ENCODE peak calls at places on chromosome 22, in four cellular contexts. Q is GM12878, P is H1, J is K562. T is an unnamed sample.

GRCh38 chr22:43534916-43535315 is 123.1 kb downstream of the MPPED1 start:
- DNase-seq in J (no peak), P (no peak), Q (no peak), T (no peak)

GRCh38 chr22:44455151-44455962 is 42.7 kb downstream of the RTL6 start:
- DNase-seq in J (no peak), P (no peak), Q (no peak), T (no peak)

GRCh38 chr22:35380537-35381423 is at the start of gene HMOX1:
- DNase-seq in P (no peak), Q (no peak), J (no peak), T (peak)

GRCh38 chr22:48404004-48404403 is 1423.7 kb downstream of the BRD1 start:
- DNase-seq in Q (no peak), J (no peak), P (no peak), T (no peak)

GRCh38 chr22:47285981-47286380 is 523.5 kb downstream of the TBC1D22A start:
- DNase-seq in Q (no peak), P (no peak), J (no peak), T (no peak)

GRCh38 chr22:45923812-45924211 is 53.1 kb downstream of the WNT7B start:
- DNase-seq in P (no peak), J (no peak), Q (no peak), T (no peak)

GRCh38 chr22:18035740-18036139 is 11.4 kb upstream of the MICAL3 start:
- DNase-seq in J (no peak), Q (no peak), P (no peak), T (peak)

GRCh38 chr22:34946339-34946985 is 119.5 kb upstream of the ISX start:
- DNase-seq in Q (peak), P (no peak), J (no peak), T (no peak)

GRCh38 chr22:46900549-46900948 is 138.1 kb downstream of the TBC1D22A start:
- DNase-seq in Q (no peak), J (no peak), P (no peak), T (no peak)

GRCh38 chr22:30575859-30576258 is 1.4 kb upstream of the GAL3ST1 start:
- DNase-seq in J (no peak), P (no peak), Q (no peak), T (no peak)

GRCh38 chr22:46432164-46433068 is 96.9 kb downstream of the TRMU start:
- DNase-seq in J (no peak), Q (no peak), P (no peak), T (no peak)

GRCh38 chr22:46748948-46749681 is 11.1 kb upstream of the CERK start:
- DNase-seq in P (no peak), J (no peak), Q (no peak), T (no peak)

GRCh38 chr22:44195189-44195871 is 14.6 kb downstream of the PARVG start:
- DNase-seq in P (no peak), Q (no peak), J (no peak), T (no peak)

GRCh38 chr22:45547016-45547345 is 44.3 kb downstream of the FBLN1 start:
- DNase-seq in P (no peak), Q (no peak), J (no peak), T (no peak)

GRCh38 chr22:27022741-27023373 is 365.5 kb downstream of the MIAT start:
- DNase-seq in Q (no peak), P (no peak), J (no peak), T (no peak)

GRCh38 chr22:34669001-34669400 is 397.0 kb upstream of the ISX start:
- DNase-seq in P (no peak), J (no peak), Q (no peak), T (no peak)

GRCh38 chr22:24096401-24097115 is 84.7 kb upstream of the SUSD2 start:
- DNase-seq in P (no peak), Q (no peak), J (no peak), T (no peak)

GRCh38 chr22:17866127-17866526 is 91.9 kb upstream of the BID start:
- DNase-seq in Q (no peak), P (no peak), J (no peak), T (no peak)

DNA sequence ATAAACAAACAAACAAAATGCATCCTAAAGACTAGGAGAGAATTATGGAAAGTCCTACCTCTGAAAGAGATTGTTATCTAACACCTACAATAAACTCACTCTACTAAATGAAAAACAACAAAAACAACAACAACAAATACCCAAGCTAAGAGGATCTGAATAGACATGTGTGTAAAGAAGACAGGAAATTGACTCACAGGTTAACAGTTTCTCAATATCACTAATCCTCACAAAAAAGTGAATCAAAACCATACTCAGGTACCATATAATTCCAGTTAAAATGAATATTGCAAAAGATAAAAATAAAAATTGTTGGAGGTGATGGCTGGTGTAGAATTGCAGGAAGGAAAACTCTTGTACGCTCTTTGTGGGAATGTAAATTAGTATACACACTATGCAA is 110.4 kb upstream of the TOP3B start:
- DNase-seq in P (no peak), Q (no peak), J (no peak), T (no peak)
- TF ChIP-seq CTCF in P (no peak), Q (no peak), J (no peak), T (no peak)

DNA sequence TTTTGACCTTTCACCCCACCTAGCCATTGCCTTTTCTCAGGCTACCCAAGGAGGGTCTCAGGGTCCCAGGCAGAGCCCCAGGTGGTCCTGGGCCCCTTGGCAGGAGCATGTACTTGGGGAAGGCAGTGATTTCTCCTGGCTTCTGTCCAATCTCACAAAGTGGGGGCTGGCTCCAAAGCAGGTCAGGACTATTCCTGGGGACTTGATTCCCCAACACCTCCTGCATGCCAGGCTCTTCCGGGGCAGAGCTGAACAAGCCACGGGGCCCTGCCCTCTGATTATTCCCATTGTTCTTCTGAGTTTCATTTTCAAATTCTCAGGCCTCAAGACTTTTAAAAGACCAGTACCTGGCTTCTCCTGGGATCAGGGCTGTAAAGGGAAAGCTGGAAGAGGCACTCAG is 1.5 kb upstream of the TCF20 start:
- DNase-seq in P (no peak), Q (no peak), J (no peak), T (no peak)
- TF ChIP-seq BRCA1 in P (no peak), Q (no peak), J (no peak), T (no peak)

GRCh38 chr22:37196539-37197450 is 8.7 kb upstream of the C1QTNF6 start:
- DNase-seq in P (no peak), Q (no peak), J (no peak), T (peak)
- TF ChIP-seq CTCF in P (no peak), Q (no peak), J (no peak), T (peak)

DNA sequence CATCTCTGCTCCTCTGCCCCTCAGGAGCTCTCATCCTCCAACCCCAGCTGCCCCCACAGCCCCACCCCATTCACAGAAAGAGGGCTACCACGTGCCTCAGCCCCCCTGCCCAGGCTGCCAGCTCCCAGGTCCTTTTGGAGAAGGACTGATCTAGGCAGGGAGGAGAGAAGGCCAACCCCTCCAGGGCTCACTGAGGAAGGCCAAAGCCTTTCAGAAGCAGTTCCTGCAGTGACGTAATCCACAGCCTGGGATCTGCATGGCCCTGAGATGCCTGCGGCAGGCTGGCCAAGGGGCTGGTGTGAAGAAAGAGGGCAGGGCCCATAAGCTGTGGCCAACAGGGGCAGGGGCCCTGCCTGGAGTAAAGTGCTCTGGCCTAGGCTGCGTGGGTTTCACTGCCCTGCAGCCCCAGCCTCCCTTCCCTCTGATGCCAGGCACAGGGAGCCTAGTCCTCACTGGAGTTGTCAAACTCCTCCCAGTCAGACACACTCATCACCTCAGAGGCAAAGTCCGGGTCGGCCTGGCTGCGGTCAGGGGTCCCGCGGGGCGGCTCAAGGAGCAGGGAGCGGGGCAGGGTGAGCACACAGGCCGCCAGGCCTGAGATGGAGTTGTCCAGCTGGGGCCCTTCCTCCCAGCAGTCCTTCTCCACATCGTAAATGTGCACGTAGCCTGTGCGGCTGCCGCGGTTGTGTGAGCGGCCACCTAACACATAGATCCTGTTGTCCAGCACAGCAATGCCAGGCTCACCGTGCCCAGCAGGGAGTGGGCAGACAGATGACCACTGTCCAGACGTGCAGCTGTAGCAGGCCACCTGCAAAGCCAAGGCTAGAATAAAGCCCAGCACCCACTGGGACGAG is 4.2 kb upstream of the SCARF2 start:
- DNase-seq in J (no peak), P (no peak), Q (no peak), T (no peak)
- TF ChIP-seq BRCA1 in J (no peak), P (no peak), Q (no peak), T (no peak)

GRCh38 chr22:25420925-25421904 is 143.3 kb upstream of the GRK3 start:
- DNase-seq in J (no peak), Q (no peak), P (no peak), T (no peak)
- TF ChIP-seq CTCF in J (no peak), Q (no peak), P (no peak), T (no peak)

DNA sequence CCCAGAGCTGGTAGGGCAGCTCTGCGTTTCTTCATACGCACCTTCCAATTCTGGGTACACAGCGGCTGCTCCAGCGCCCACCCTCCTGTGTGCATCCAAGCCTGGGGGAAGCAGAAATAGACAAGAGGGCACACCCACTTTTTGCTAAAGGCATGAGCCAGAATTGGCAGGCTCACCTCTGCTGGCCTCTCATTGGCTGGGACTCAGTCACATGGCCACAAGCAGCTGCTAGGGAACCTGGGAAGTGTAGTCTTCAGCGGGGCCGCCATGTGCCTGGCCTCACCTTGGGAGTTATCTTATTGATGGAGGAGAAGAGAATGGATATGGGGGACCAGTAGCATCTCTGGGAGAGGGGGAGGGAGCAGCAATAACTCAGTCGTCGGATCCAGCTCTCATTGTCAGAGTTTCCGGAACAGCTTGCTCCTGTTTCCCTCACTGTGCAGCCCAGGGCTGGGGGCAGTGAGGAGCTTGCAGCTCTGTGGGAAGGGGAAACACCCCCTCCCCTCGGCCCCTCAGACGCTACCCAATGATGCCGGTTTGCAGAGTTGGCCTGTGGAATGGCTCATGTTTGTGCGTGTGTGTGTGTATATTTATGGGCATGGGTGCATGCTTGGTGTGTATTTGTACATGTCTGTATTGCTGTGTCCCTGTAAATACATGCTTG is 11.8 kb upstream of the MIEF1 start:
- DNase-seq in Q (no peak), P (peak), J (peak), T (peak)
- TF ChIP-seq BRCA1 in Q (no peak), P (no peak), J (no peak), T (no peak)

DNA sequence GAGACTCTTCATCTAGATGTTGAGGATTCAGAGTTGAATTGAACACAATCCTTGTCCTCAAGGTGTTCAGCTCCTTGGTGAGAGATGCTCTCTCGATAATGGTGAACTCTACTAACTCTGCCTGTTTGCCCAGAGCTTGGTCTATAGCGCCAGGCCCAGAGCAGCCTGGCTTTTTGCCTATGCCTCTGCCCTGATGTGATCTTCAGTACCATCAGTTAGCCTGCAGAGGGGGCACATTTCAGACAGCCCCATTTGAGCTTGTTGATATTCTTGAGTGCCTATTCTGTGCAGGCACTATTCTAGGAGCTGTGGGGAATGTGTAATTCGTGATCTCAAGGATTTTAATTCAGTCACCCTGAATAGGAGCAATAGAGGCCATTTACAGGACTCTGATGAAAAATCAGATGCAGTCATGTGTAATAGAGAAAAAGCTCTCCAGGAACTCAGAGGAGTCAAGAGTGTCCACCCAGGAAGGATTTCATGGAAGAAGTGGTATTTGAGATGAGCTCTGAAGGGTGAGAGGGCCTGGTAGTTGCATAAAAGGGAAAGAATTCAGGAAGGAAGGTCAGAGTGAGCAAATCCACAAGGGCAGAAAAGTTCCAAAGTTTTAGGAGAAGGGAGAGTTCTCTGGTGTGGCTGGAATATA is 19.3 kb downstream of the GTPBP1 start:
- DNase-seq in P (no peak), Q (no peak), J (no peak), T (peak)
- TF ChIP-seq CTCF in P (peak), Q (peak), J (peak), T (peak)

GRCh38 chr22:50628543-50629134 is 687 bp upstream of the ARSA start:
- DNase-seq in J (no peak), P (no peak), Q (no peak), T (no peak)
- TF ChIP-seq BRCA1 in J (no peak), P (no peak), Q (no peak), T (no peak)

GRCh38 chr22:31623634-31624312 is 38.2 kb downstream of the PISD start:
- DNase-seq in Q (no peak), P (no peak), J (no peak), T (no peak)

GRCh38 chr22:31625257-31625640 is 36.8 kb downstream of the PISD start:
- DNase-seq in J (no peak), P (no peak), Q (no peak), T (no peak)

GRCh38 chr22:31620756-31621480 is 41.1 kb downstream of the PISD start:
- DNase-seq in P (no peak), J (no peak), Q (no peak), T (no peak)

GRCh38 chr22:31621507-31622160 is 40.4 kb downstream of the PISD start:
- DNase-seq in J (no peak), Q (no peak), P (no peak), T (no peak)

DNA sequence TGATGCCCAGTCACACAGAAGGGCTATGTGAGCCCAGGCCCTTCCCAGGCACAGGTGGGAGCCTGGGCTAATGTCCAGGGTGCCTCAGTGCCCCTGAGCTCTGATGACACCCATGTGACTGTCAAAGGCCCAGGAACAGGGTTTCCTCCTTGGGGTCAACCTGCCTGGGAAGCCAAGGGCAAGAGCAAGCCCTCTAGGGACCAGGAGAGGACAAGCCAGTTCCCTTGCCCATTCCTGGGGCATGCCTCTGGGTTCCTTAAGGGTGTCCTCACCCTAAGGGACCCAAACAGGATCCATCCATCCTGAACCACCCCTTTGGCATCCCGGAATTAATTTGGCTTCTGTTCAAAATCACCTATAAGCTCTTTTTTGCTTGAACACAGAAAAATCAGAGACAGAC is 39.0 kb downstream of the PISD start:
- DNase-seq in P (no peak), Q (no peak), J (no peak), T (no peak)
- TF ChIP-seq CTCF in P (no peak), Q (no peak), J (no peak), T (no peak)

T was measured in HepG2.